ENCODE peak calls at places on chromosomes 4 and X, in nine cellular contexts. E is stimulated activated CD8-positive, alpha-beta memory T cell treated with anti-CD3 and anti-CD28 coated beads, Interleukin-4, amount 100 ng/mL, for 4 hours; B is activated effector memory CD4-positive, alpha-beta T cell treated with Interleukin-2 at 50 U/mL for 16 hours; X is transverse colon; U is head of caudate nucleus; S is fibroblast of lung; J is GM12865; P is ELR; Y is pancreas. W is an unnamed sample.

GRCh38 chrX:11105080-11105479 is 6.1 kb upstream of the HCCS start:
- DNase-seq in E (no peak), B (no peak), X (no peak), U (no peak), S (peak), J (no peak), P (peak), Y (no peak), W (no peak)

GRCh38 chr4:151409470-151410313 is 716 bp downstream of the FHIP1A start:
- DNase-seq in E (no peak), B (no peak), X (peak), U (no peak), S (no peak), J (no peak), P (no peak), Y (peak), W (no peak)

GRCh38 chr4:8035371-8035780 is 95.7 kb upstream of the AFAP1 start:
- DNase-seq in E (no peak), B (no peak), X (no peak), U (no peak), S (peak), J (peak), P (peak), Y (no peak), W (no peak)

GRCh38 chr4:21768349-21769310 is 179.9 kb downstream of the KCNIP4 start:
- DNase-seq in E (no peak), B (no peak), X (no peak), U (no peak), S (peak), J (peak), P (peak), Y (no peak), W (peak)

GRCh38 chr4:79913581-79913980 is 159.4 kb downstream of the ANTXR2 start:
- DNase-seq in E (no peak), B (no peak), X (no peak), U (no peak), S (peak), J (peak), P (peak), Y (no peak), W (no peak)

GRCh38 chrX:46840946-46841740 is 4.3 kb downstream of the RP2 start:
- DNase-seq in E (no peak), B (no peak), X (no peak), U (no peak), S (peak), J (peak), P (no peak), Y (no peak), W (no peak)

GRCh38 chr4:73661646-73662119 is 41.4 kb upstream of the RASSF6 start:
- DNase-seq in E (no peak), B (no peak), X (no peak), U (no peak), S (peak), J (no peak), P (peak), Y (no peak), W (peak)

GRCh38 chrX:137278825-137279224 is 245.0 kb upstream of the GPR101 start:
- DNase-seq in E (no peak), B (no peak), X (no peak), U (no peak), S (no peak), J (no peak), P (no peak), Y (no peak), W (no peak)

GRCh38 chr4:16731776-16732380 is 166.6 kb downstream of the LDB2 start:
- DNase-seq in E (no peak), B (no peak), X (no peak), U (no peak), S (no peak), J (no peak), P (no peak), Y (no peak), W (no peak)

GRCh38 chr4:40183615-40184411 is 13.0 kb upstream of the RHOH start:
- DNase-seq in E (no peak), B (no peak), X (no peak), U (no peak), S (peak), J (peak), P (peak), Y (no peak), W (no peak)

GRCh38 chr4:93646225-93646930 is 182.2 kb upstream of the ATOH1 start:
- DNase-seq in E (no peak), B (no peak), X (no peak), U (no peak), S (no peak), J (no peak), P (no peak), Y (no peak), W (no peak)

GRCh38 chr4:88035292-88035691 is 27.9 kb downstream of the PKD2 start:
- DNase-seq in E (no peak), B (no peak), X (no peak), U (no peak), S (no peak), J (no peak), P (no peak), Y (no peak), W (no peak)

GRCh38 chr4:45064741-45065140 is 338.4 kb upstream of the GNPDA2 start:
- DNase-seq in E (no peak), B (no peak), X (no peak), U (no peak), S (no peak), J (no peak), P (no peak), Y (no peak), W (no peak)

GRCh38 chr4:6668391-6668790 is 25.3 kb upstream of the S100P start:
- DNase-seq in E (no peak), B (no peak), X (no peak), U (no peak), S (peak), J (no peak), P (peak), Y (no peak), W (no peak)

GRCh38 chr4:2489841-2490552 is 21.1 kb downstream of the RNF4 start:
- DNase-seq in E (no peak), B (no peak), X (no peak), U (no peak), S (no peak), J (no peak), P (peak), Y (no peak), W (no peak)

GRCh38 chr4:149785686-149786431 is 29.8 kb downstream of the IQCM start:
- DNase-seq in E (no peak), B (no peak), X (no peak), U (no peak), S (peak), J (no peak), P (peak), Y (no peak), W (no peak)

GRCh38 chr4:13559414-13559813 is 15.1 kb upstream of the NKX3-2 start:
- DNase-seq in E (no peak), B (no peak), X (no peak), U (no peak), S (peak), J (no peak), P (peak), Y (no peak), W (no peak)

GRCh38 chrX:25079020-25079419 is 63.3 kb upstream of the ARX start:
- DNase-seq in E (no peak), B (no peak), X (no peak), U (no peak), S (no peak), J (no peak), P (no peak), Y (no peak), W (no peak)

GRCh38 chrX:70970482-70970999 is 39.6 kb upstream of the SLC7A3 start:
- DNase-seq in E (no peak), B (no peak), X (no peak), U (no peak), S (peak), J (peak), P (peak), Y (no peak), W (no peak)

GRCh38 chr4:141645611-141646340 is 9.4 kb downstream of the IL15 start:
- DNase-seq in E (no peak), B (no peak), X (no peak), U (no peak), S (peak), J (no peak), P (peak), Y (no peak), W (no peak)

GRCh38 chr4:17236686-17237085 is 275.2 kb downstream of the QDPR start:
- DNase-seq in E (no peak), B (no peak), X (no peak), U (no peak), S (peak), J (no peak), P (peak), Y (no peak), W (no peak)

GRCh38 chr4:104969394-104970066 is 177.1 kb upstream of the TET2 start:
- DNase-seq in E (no peak), B (no peak), X (no peak), U (no peak), S (no peak), J (peak), P (no peak), Y (no peak), W (no peak)

GRCh38 chr4:2250764-2251072 is 8.8 kb upstream of the HAUS3 start:
- DNase-seq in E (no peak), B (no peak), X (no peak), U (no peak), S (no peak), J (no peak), P (no peak), Y (no peak), W (no peak)

GRCh38 chr4:55475394-55476243 is 71.1 kb downstream of the CLOCK start:
- DNase-seq in E (no peak), B (no peak), X (no peak), U (no peak), S (peak), J (peak), P (peak), Y (no peak), W (no peak)

GRCh38 chr4:82786004-82786400 is 12.6 kb downstream of the SCD5 start:
- DNase-seq in E (no peak), B (no peak), X (no peak), U (no peak), S (peak), J (no peak), P (no peak), Y (no peak), W (no peak)

GRCh38 chr4:21769404-21770147 is 179.0 kb downstream of the KCNIP4 start:
- DNase-seq in E (no peak), B (no peak), X (no peak), U (no peak), S (peak), J (no peak), P (peak), Y (no peak), W (peak)

GRCh38 chr4:172143605-172144314 is 330.6 kb downstream of the GALNTL6 start:
- DNase-seq in E (no peak), B (no peak), X (no peak), U (no peak), S (no peak), J (no peak), P (peak), Y (no peak), W (no peak)

GRCh38 chrX:39853417-39853816 is 244.3 kb downstream of the BCOR start:
- DNase-seq in E (no peak), B (no peak), X (no peak), U (no peak), S (no peak), J (no peak), P (no peak), Y (no peak), W (no peak)

GRCh38 chr4:152258804-152259708 is 276.8 kb downstream of the FBXW7 start:
- DNase-seq in E (no peak), B (no peak), X (no peak), U (no peak), S (peak), J (no peak), P (peak), Y (no peak), W (peak)

GRCh38 chr4:141058739-141059507 is 74.3 kb downstream of the RNF150 start:
- DNase-seq in E (no peak), B (no peak), X (no peak), U (no peak), S (peak), J (no peak), P (peak), Y (no peak), W (no peak)

GRCh38 chr4:13601060-13601459 is 26.5 kb downstream of the BOD1L1 start:
- DNase-seq in E (no peak), B (no peak), X (no peak), U (no peak), S (no peak), J (peak), P (no peak), Y (no peak), W (no peak)

GRCh38 chr4:77619408-77619807 is 13.8 kb downstream of the CXCL13 start:
- DNase-seq in E (no peak), B (no peak), X (no peak), U (no peak), S (no peak), J (no peak), P (peak), Y (no peak), W (no peak)

GRCh38 chrX:150903110-150903508 is 4.6 kb upstream of the CD99L2 start:
- DNase-seq in E (no peak), B (no peak), X (no peak), U (no peak), S (no peak), J (no peak), P (no peak), Y (no peak), W (no peak)

GRCh38 chrX:132958086-132958703 is at the start of gene HS6ST2:
- DNase-seq in E (no peak), B (no peak), X (peak), U (no peak), S (no peak), J (no peak), P (no peak), Y (peak), W (no peak)

GRCh38 chr4:173014113-173014558 is 154.5 kb upstream of the GALNT7 start:
- DNase-seq in E (no peak), B (no peak), X (no peak), U (no peak), S (peak), J (no peak), P (peak), Y (no peak), W (peak)

GRCh38 chr4:100486496-100486895 is 31.3 kb downstream of the EMCN start:
- DNase-seq in E (no peak), B (no peak), X (no peak), U (no peak), S (no peak), J (no peak), P (no peak), Y (peak), W (no peak)